ENCODE peak calls at places on chromosome 14, in five cellular contexts. One of them, this sample, is unnamed.
A peak's percentile ranks its signal among the peaks of the same experiment; 100 is the strongest.

GRCh38 chr14:55454264-55455151 is 14.1 kb upstream of the TBPL2 start:
- DNase-seq in H7: no peak
- DNase-seq in left ventricle myocardium inferior: no peak
- DNase-seq in PC-3: peak; percentile 96
- DNase-seq in AG04449: no peak
- DNase-seq in this sample: peak; percentile 60

GRCh38 chr14:67566908-67567307 is 33.2 kb downstream of the PIGH start:
- DNase-seq in H7: no peak
- DNase-seq in AG04449: no peak
- DNase-seq in PC-3: no peak
- DNase-seq in left ventricle myocardium inferior: no peak
- DNase-seq in this sample: no peak

GRCh38 chr14:105418269-105419054 is 1.2 kb upstream of the MTA1 start:
- DNase-seq in H7: peak; percentile 54
- DNase-seq in PC-3: no peak
- DNase-seq in AG04449: no peak
- DNase-seq in left ventricle myocardium inferior: no peak
- DNase-seq in this sample: no peak

GRCh38 chr14:61466249-61466904 is 145.0 kb downstream of the PRKCH start:
- DNase-seq in PC-3: peak; percentile 91
- DNase-seq in H7: peak; percentile 79
- DNase-seq in left ventricle myocardium inferior: peak; percentile 84
- DNase-seq in AG04449: peak; percentile 83
- DNase-seq in this sample: no peak

GRCh38 chr14:94426526-94426925 is 26.1 kb downstream of the SERPINA11 start:
- DNase-seq in H7: no peak
- DNase-seq in AG04449: no peak
- DNase-seq in left ventricle myocardium inferior: no peak
- DNase-seq in PC-3: no peak
- DNase-seq in this sample: no peak

GRCh38 chr14:37848985-37849605 is 253.7 kb downstream of the TTC6 start:
- DNase-seq in H7: no peak
- DNase-seq in left ventricle myocardium inferior: no peak
- DNase-seq in PC-3: no peak
- DNase-seq in AG04449: no peak
- DNase-seq in this sample: no peak

GRCh38 chr14:92874961-92875360 is 48.0 kb upstream of the CHGA start:
- DNase-seq in AG04449: no peak
- DNase-seq in left ventricle myocardium inferior: no peak
- DNase-seq in PC-3: no peak
- DNase-seq in H7: no peak
- DNase-seq in this sample: no peak

GRCh38 chr14:63922696-63923421 is 70.1 kb downstream of the SYNE2 start:
- DNase-seq in left ventricle myocardium inferior: no peak
- DNase-seq in PC-3: peak; percentile 42
- DNase-seq in AG04449: no peak
- DNase-seq in H7: no peak
- DNase-seq in this sample: no peak

GRCh38 chr14:21070610-21071224 is 613 bp downstream of the ARHGEF40 start:
- DNase-seq in H7: peak; percentile 89
- DNase-seq in AG04449: no peak
- DNase-seq in left ventricle myocardium inferior: peak; percentile 59
- DNase-seq in PC-3: no peak
- DNase-seq in this sample: no peak

GRCh38 chr14:100102156-100102785 is 37.0 kb downstream of the EVL start:
- DNase-seq in AG04449: no peak
- DNase-seq in H7: peak; percentile 48
- DNase-seq in PC-3: no peak
- DNase-seq in left ventricle myocardium inferior: no peak
- DNase-seq in this sample: no peak

GRCh38 chr14:98912655-98913054 is 359.3 kb downstream of the BCL11B start:
- DNase-seq in PC-3: no peak
- DNase-seq in left ventricle myocardium inferior: no peak
- DNase-seq in AG04449: no peak
- DNase-seq in H7: no peak
- DNase-seq in this sample: no peak

GRCh38 chr14:22545842-22546721 is 42.9 kb downstream of the DAD1 start:
- DNase-seq in PC-3: peak; percentile 77
- DNase-seq in AG04449: no peak
- DNase-seq in H7: peak; percentile 65
- DNase-seq in left ventricle myocardium inferior: no peak
- DNase-seq in this sample: peak; percentile 70

GRCh38 chr14:104082807-104083206 is 2.7 kb upstream of the ASPG start:
- DNase-seq in AG04449: no peak
- DNase-seq in left ventricle myocardium inferior: peak; percentile 69
- DNase-seq in H7: no peak
- DNase-seq in PC-3: no peak
- DNase-seq in this sample: no peak

GRCh38 chr14:50000215-50001145 is 107.6 kb downstream of the ARF6 start:
- DNase-seq in PC-3: peak; percentile 92
- DNase-seq in AG04449: peak; percentile 63
- DNase-seq in H7: peak; percentile 59
- DNase-seq in left ventricle myocardium inferior: peak; percentile 47
- DNase-seq in this sample: peak; percentile 92
- H3K4me3 ChIP-seq in PC-3: peak overlapping the region; percentile 37
- H3K4me3 ChIP-seq in AG04449: peak overlapping the region; percentile 40
- H3K4me3 ChIP-seq in H7: no peak overlapping the region
- H3K4me3 ChIP-seq in left ventricle myocardium inferior: no peak overlapping the region
- H3K4me3 ChIP-seq in this sample: peak overlapping the region; percentile 29

GRCh38 chr14:91253795-91254323 is 9.4 kb upstream of the GPR68 start:
- DNase-seq in H7: no peak
- DNase-seq in PC-3: no peak
- DNase-seq in AG04449: no peak
- DNase-seq in left ventricle myocardium inferior: no peak
- DNase-seq in this sample: no peak

GRCh38 chr14:91256661-91257060 is 12.2 kb upstream of the GPR68 start:
- DNase-seq in left ventricle myocardium inferior: no peak
- DNase-seq in AG04449: no peak
- DNase-seq in H7: no peak
- DNase-seq in PC-3: no peak
- DNase-seq in this sample: no peak

GRCh38 chr14:91254456-91254855 is 10.0 kb upstream of the GPR68 start:
- DNase-seq in AG04449: no peak
- DNase-seq in H7: no peak
- DNase-seq in PC-3: no peak
- DNase-seq in left ventricle myocardium inferior: no peak
- DNase-seq in this sample: no peak

GRCh38 chr14:91255820-91256219 is 11.3 kb upstream of the GPR68 start:
- DNase-seq in PC-3: no peak
- DNase-seq in left ventricle myocardium inferior: no peak
- DNase-seq in AG04449: no peak
- DNase-seq in H7: no peak
- DNase-seq in this sample: no peak

GRCh38 chr14:91255026-91255695 is 10.7 kb upstream of the GPR68 start:
- DNase-seq in left ventricle myocardium inferior: no peak
- DNase-seq in PC-3: no peak
- DNase-seq in AG04449: no peak
- DNase-seq in H7: no peak
- DNase-seq in this sample: no peak
- H3K4me3 ChIP-seq in left ventricle myocardium inferior: no peak overlapping the region
- H3K4me3 ChIP-seq in PC-3: no peak overlapping the region
- H3K4me3 ChIP-seq in AG04449: no peak overlapping the region
- H3K4me3 ChIP-seq in H7: no peak overlapping the region
- H3K4me3 ChIP-seq in this sample: no peak overlapping the region

GRCh38 chr14:52315355-52315718 is 1.2 kb downstream of the PTGER2 start:
- DNase-seq in H7: no peak
- DNase-seq in PC-3: no peak
- DNase-seq in AG04449: no peak
- DNase-seq in left ventricle myocardium inferior: no peak
- DNase-seq in this sample: no peak
- H3K4me3 ChIP-seq in H7: peak overlapping the region; percentile 55
- H3K4me3 ChIP-seq in PC-3: no peak overlapping the region
- H3K4me3 ChIP-seq in AG04449: peak overlapping the region; percentile 77
- H3K4me3 ChIP-seq in left ventricle myocardium inferior: peak overlapping the region; percentile 71
- H3K4me3 ChIP-seq in this sample: no peak overlapping the region

DNA sequence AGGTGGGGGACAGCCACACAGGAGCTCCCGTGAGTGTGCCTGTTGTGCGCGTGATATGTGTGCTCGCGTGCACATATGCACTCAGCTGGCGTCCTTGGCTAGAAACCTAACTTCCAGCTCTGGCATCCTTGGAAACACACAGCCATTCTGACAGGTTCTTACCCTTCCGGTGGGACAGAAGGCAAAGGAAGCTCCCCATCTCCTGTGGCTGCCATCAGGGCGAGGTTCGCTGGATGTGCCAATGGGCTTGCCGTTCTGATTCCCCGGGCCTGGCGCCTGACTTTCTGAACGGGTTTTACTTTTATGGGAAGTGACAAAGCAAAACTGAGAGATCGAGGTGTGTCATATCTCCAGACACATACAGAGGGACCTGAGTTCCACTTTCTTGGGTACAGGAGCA is 124.7 kb downstream of the PAPOLA start:
- DNase-seq in H7: peak; percentile 14
- DNase-seq in PC-3: peak; percentile 28
- DNase-seq in AG04449: no peak
- DNase-seq in left ventricle myocardium inferior: no peak
- DNase-seq in this sample: no peak
- H3K4me3 ChIP-seq in H7: no peak overlapping the region
- H3K4me3 ChIP-seq in PC-3: peak overlapping the region; percentile 60
- H3K4me3 ChIP-seq in AG04449: no peak overlapping the region
- H3K4me3 ChIP-seq in left ventricle myocardium inferior: no peak overlapping the region
- H3K4me3 ChIP-seq in this sample: no peak overlapping the region